ENCODE peak calls at places on chromosomes 4 and X, in six cellular contexts. H is cardiac muscle cell, S is breast epithelium, K is lower lobe of right lung, W is lung, I is PC-3. A is an unnamed sample. For H3K4me1, the result is how much of the 10 kb centered on the place peaks cover.

GRCh38 chrX:71603618-71604017 is 14.7 kb downstream of the CXCR3 start:
- DNase-seq in H (no peak), S (no peak), K (no peak), W (no peak), I (peak), A (no peak)

GRCh38 chr4:47109379-47109778 is 78.0 kb downstream of the GABRB1 start:
- DNase-seq in H (no peak), S (no peak), K (no peak), W (no peak), I (no peak), A (no peak)

GRCh38 chrX:87388381-87388780 is 129.2 kb upstream of the KLHL4 start:
- DNase-seq in H (no peak), S (no peak), K (no peak), W (no peak), I (no peak), A (no peak)

GRCh38 chr4:139557506-139558110 is 1.6 kb upstream of the SETD7 start:
- DNase-seq in H (no peak), S (no peak), K (peak), W (peak), I (no peak), A (no peak)

GRCh38 chr4:80305466-80305865 is 30.1 kb upstream of the CFAP299 start:
- DNase-seq in H (no peak), S (no peak), K (no peak), W (no peak), I (peak), A (no peak)

GRCh38 chr4:179530953-179531352 is 2088.7 kb upstream of the AGA start:
- DNase-seq in H (no peak), S (no peak), K (no peak), W (no peak), I (no peak), A (no peak)

GRCh38 chr4:74431113-74431826 is 13.7 kb upstream of the AREG start:
- DNase-seq in H (peak), S (no peak), K (no peak), W (no peak), I (no peak), A (no peak)

GRCh38 chrX:27915617-27916016 is 65.6 kb downstream of the DCAF8L1 start:
- DNase-seq in H (no peak), S (no peak), K (no peak), W (no peak), I (peak), A (no peak)

GRCh38 chr4:102493794-102494193 is 7.4 kb upstream of the NFKB1 start:
- DNase-seq in H (no peak), S (no peak), K (no peak), W (no peak), I (peak), A (no peak)

GRCh38 chrX:39869846-39870601 is 227.7 kb downstream of the BCOR start:
- DNase-seq in H (no peak), S (no peak), K (no peak), W (no peak), I (peak), A (no peak)

GRCh38 chr4:140718240-140718639 is 37.9 kb downstream of the TBC1D9 start:
- DNase-seq in H (no peak), S (no peak), K (no peak), W (no peak), I (no peak), A (no peak)

GRCh38 chr4:140806175-140806574 is 50.0 kb upstream of the TBC1D9 start:
- DNase-seq in H (no peak), S (no peak), K (no peak), W (no peak), I (no peak), A (no peak)

GRCh38 chr4:22869235-22869634 is 176.5 kb downstream of the GBA3 start:
- DNase-seq in H (no peak), S (no peak), K (no peak), W (no peak), I (no peak), A (no peak)

GRCh38 chrX:69163936-69164741 is 1.1 kb downstream of the PJA1 start:
- DNase-seq in H (no peak), S (no peak), K (peak), W (no peak), I (no peak), A (no peak)

GRCh38 chrX:85326234-85327059 is 53.0 kb downstream of the POF1B start:
- DNase-seq in H (no peak), S (no peak), K (peak), W (no peak), I (no peak), A (no peak)

GRCh38 chr4:73034896-73035295 is 34.6 kb downstream of the COX18 start:
- DNase-seq in H (no peak), S (no peak), K (no peak), W (no peak), I (no peak), A (no peak)

GRCh38 chr4:38318737-38319455 is 345.1 kb upstream of the KLF3 start:
- DNase-seq in H (peak), S (peak), K (peak), W (peak), I (peak), A (peak)

GRCh38 chr4:91984466-91984865 is 319.3 kb upstream of the GRID2 start:
- DNase-seq in H (no peak), S (no peak), K (no peak), W (no peak), I (peak), A (no peak)

GRCh38 chrX:23365541-23365940 is 30.9 kb downstream of the PTCHD1 start:
- DNase-seq in H (no peak), S (no peak), K (no peak), W (no peak), I (no peak), A (no peak)

GRCh38 chr4:79445371-79445781 is 37.3 kb upstream of the GK2 start:
- DNase-seq in H (peak), S (no peak), K (no peak), W (no peak), I (no peak), A (no peak)

GRCh38 chr4:13701937-13702446 is 74.5 kb upstream of the BOD1L1 start:
- DNase-seq in H (no peak), S (no peak), K (no peak), W (no peak), I (peak), A (no peak)

GRCh38 chr4:187811586-187811985 is 184.0 kb upstream of the ZFP42 start:
- DNase-seq in H (no peak), S (no peak), K (no peak), W (no peak), I (no peak), A (no peak)

GRCh38 chr4:35684755-35685154 is 559.6 kb downstream of the ARAP2 start:
- DNase-seq in H (no peak), S (no peak), K (no peak), W (no peak), I (peak), A (no peak)

GRCh38 chrX:120244735-120245498 is 5.7 kb upstream of the ZBTB33 start:
- DNase-seq in H (peak), S (peak), K (peak), W (peak), I (peak), A (peak)

GRCh38 chrX:153381684-153382532 is 19.2 kb downstream of the PNMA6E start:
- DNase-seq in H (peak), S (no peak), K (no peak), W (no peak), I (no peak), A (peak)

GRCh38 chrX:39491548-39492297 is 606.0 kb downstream of the BCOR start:
- DNase-seq in H (no peak), S (no peak), K (no peak), W (no peak), I (no peak), A (no peak)

GRCh38 chr4:185797596-185797995 is 14.4 kb downstream of the SORBS2 start:
- DNase-seq in H (no peak), S (no peak), K (no peak), W (no peak), I (no peak), A (no peak)
- H3K4me1 ChIP-seq in H (under half), S (under half), K (under half), W (under half), I (under half), A (half or more)

DNA sequence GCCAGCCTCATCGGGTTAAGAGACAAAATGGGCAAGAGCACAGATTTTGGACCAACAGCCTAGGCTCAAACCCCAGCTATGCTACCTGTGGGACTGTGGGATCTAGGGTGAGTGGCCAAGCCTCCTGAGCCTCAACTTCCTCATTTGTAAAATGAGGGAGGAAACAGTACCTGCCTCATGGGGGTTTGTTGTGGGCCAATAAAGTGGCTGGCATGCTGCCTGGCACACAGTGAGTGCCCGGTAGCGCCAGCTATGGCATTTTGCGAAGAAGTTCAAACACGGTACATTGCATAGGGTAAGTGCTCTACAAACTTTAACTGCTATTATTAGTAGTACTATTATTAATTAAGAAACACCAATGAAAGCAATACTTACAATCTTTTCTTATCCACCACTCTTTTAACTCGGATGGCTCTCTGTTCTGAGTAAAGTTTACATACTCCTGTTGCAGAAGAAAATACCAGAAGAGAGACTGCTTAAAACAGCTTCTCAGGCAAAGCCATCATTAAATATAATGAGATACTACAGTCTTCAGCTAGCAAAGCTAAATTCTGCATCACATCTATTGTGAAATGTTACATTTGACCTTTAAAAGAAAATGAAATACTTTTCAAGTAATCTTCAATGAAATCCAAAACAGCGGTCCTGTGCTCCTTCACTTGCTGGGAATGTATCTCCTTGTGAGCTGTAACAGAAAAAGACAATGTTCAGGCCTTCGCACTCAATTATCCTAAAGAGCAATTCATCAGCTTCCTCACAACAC is 70.1 kb downstream of the NSG1 start:
- DNase-seq in H (no peak), S (no peak), K (no peak), W (no peak), I (no peak), A (no peak)
- H3K4me1 ChIP-seq in H (under half), S (under half), K (under half), W (under half), I (under half), A (under half)

GRCh38 chr4:188976644-188977115 is 837.4 kb downstream of the TRIML1 start:
- DNase-seq in H (peak), S (no peak), K (no peak), W (no peak), I (peak), A (no peak)

GRCh38 chr4:188971125-188971524 is 831.9 kb downstream of the TRIML1 start:
- DNase-seq in H (no peak), S (no peak), K (no peak), W (no peak), I (peak), A (no peak)

GRCh38 chr4:188975271-188975670 is 836.0 kb downstream of the TRIML1 start:
- DNase-seq in H (no peak), S (no peak), K (no peak), W (no peak), I (no peak), A (no peak)
- H3K4me1 ChIP-seq in H (under half), S (under half), K (under half), W (under half), I (under half), A (under half)

DNA sequence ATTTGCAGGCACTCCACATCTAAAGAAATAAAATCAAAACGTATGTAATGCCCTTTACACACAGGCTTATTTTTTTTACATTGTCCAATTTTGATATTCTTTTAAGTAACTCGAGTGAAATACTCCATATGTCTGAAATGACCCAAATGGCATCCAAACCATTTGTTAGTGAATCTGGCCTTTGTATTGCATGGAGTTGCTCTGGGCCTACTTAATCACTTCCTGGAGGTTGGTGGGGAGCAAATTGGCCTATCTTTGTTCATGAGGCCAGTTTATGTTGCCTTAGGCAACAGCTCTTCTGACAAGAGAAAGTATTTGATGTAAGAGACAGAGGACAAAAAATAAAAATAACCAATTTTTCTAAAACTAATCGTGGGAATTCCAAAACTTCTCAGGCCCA is 47.6 kb upstream of the TMEM131L start:
- DNase-seq in H (no peak), S (no peak), K (no peak), W (no peak), I (no peak), A (no peak)
- H3K4me1 ChIP-seq in H (under half), S (under half), K (under half), W (under half), I (under half), A (under half)

DNA sequence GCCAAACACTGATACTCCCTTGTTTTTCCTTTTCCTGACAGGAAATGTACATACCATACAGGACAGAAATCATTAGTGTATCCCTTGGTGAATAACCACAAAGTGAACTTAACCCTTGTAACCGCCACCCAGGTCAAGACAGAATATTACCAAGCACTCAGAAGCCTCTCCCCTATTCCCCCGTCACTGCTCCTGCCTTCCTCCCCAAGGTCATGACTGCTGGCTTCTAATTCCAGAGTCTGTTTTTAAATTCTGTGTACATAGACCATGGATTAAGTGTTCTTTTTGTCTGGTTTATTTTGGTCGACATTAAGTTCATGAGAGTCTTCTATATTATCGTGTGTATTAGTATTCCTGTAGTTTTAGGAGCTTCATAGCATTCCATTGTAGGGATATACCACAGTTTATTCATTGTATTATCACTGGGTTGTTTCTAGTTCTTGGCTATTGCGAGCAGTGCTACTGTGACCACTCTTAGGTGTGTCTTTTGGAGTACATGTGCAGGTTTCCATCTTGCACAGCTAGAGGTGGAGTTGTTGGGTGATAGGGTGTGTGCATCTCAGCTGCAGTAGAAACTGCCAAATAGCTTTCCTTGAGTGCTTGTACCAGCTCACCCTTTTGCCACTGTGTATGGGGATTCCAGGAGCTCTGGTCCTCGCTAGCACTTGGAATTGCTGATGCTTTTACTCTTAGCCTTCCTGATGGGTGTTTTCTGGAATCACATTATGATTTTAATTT is 37.9 kb downstream of the HTT start:
- DNase-seq in H (no peak), S (no peak), K (no peak), W (no peak), I (no peak), A (no peak)
- H3K4me1 ChIP-seq in H (under half), S (under half), K (under half), W (under half), I (under half), A (half or more)

GRCh38 chrX:53456254-53456653 is 22.1 kb upstream of the HSD17B10 start:
- DNase-seq in H (no peak), S (no peak), K (no peak), W (no peak), I (peak), A (no peak)

GRCh38 chrX:53447441-53447840 is 13.3 kb upstream of the HSD17B10 start:
- DNase-seq in H (no peak), S (no peak), K (no peak), W (no peak), I (no peak), A (no peak)

GRCh38 chrX:53449632-53450031 is 15.5 kb upstream of the HSD17B10 start:
- DNase-seq in H (no peak), S (no peak), K (no peak), W (no peak), I (no peak), A (no peak)

GRCh38 chrX:53458082-53458481 is 23.9 kb upstream of the HSD17B10 start:
- DNase-seq in H (no peak), S (no peak), K (no peak), W (no peak), I (peak), A (no peak)

GRCh38 chrX:53452812-53453211 is 18.6 kb upstream of the HSD17B10 start:
- DNase-seq in H (no peak), S (no peak), K (no peak), W (no peak), I (no peak), A (no peak)
- H3K4me1 ChIP-seq in H (under half), S (under half), K (under half), W (under half), I (under half), A (under half)

GRCh38 chr4:1868912-1869311 is 2.3 kb upstream of the NSD2 start:
- DNase-seq in H (no peak), S (no peak), K (no peak), W (no peak), I (no peak), A (no peak)
- H3K4me1 ChIP-seq in H (under half), S (under half), K (under half), W (under half), I (under half), A (under half)

GRCh38 chrX:19752043-19752442 is 135.4 kb downstream of the SH3KBP1 start:
- DNase-seq in H (no peak), S (no peak), K (no peak), W (no peak), I (no peak), A (no peak)

GRCh38 chrX:19748898-19749680 is 138.3 kb downstream of the SH3KBP1 start:
- DNase-seq in H (no peak), S (no peak), K (no peak), W (no peak), I (no peak), A (no peak)

GRCh38 chrX:19747672-19748610 is 139.5 kb downstream of the SH3KBP1 start:
- DNase-seq in H (no peak), S (no peak), K (peak), W (no peak), I (no peak), A (peak)

GRCh38 chrX:19751068-19751467 is 136.3 kb downstream of the SH3KBP1 start:
- DNase-seq in H (peak), S (no peak), K (no peak), W (no peak), I (peak), A (no peak)

DNA sequence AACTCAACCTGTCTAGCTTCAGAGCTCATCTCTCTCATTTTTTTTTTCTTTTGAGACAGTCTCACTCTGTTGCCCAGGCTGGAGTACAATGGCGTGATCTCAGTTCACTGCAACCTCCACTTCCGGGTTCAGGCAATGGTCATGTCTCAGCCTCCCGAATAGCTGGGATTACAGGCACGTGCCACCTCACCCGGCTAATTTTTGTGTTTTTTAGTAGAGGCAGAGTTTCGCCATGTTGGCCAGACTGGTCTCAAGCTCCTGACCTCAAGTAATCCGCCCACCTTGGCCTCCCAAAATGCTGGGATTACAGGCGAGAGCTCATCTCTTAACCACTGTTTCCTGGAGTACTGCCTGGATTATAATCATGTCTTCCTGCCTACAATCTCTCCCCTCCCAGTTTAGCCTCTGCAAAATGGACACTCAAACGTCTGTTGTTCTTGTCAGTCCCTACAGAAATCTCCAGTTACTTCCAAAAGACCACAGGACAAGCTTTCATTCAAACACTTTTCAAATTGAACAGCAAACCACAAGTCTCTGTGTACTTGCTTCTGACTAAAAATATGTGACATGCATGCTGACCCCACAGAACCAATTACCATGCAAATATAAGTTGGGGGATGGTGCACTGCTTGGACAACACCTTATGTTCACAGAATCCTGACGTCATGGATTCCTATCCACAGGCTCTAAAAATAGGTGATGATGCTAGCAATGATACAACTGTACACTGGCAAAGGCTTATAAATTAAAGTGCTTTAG is 137.2 kb downstream of the SH3KBP1 start:
- DNase-seq in H (no peak), S (no peak), K (no peak), W (no peak), I (no peak), A (no peak)
- H3K4me1 ChIP-seq in H (under half), S (under half), K (under half), W (under half), I (under half), A (under half)

DNA sequence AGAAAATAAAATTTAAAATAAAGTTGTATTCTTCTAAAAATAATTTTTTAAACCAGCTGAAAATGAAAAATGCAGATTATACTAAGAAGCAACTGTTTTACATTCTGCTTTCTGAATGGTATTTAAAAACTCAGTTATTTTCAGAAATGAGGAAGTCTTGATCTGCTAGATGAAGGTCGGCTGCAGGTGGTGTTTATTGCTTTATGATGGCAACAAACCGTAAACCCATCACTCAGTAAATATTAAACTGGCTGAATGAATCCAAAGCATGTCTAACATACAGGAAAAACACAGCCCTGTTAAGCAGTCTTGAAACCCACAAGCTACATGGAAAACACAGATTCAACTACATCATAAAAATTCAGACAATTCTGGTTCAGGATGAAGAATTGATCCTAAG is 29.3 kb downstream of the DYNLT3 start:
- DNase-seq in H (no peak), S (no peak), K (no peak), W (no peak), I (no peak), A (no peak)
- H3K4me1 ChIP-seq in H (under half), S (under half), K (under half), W (under half), I (under half), A (under half)

A was measured in heart right ventricle.